ENCODE peak calls at places on chromosomes 4 and X, in seven cellular contexts. One of them, this sample, is unnamed.
A peak's percentile ranks its signal among the peaks of the same experiment; 100 is the strongest.

GRCh38 chrX:135000516-135000915 is 9.7 kb downstream of the SMIM10 start:
- DNase-seq in body of pancreas: no peak
- DNase-seq in breast epithelium: no peak
- DNase-seq in A549: no peak
- DNase-seq in spleen: no peak
- DNase-seq in suprapubic skin: no peak
- DNase-seq in stomach: no peak
- DNase-seq in this sample: no peak

GRCh38 chrX:12988797-12989196 is 13.9 kb downstream of the TMSB4X start:
- DNase-seq in suprapubic skin: no peak
- DNase-seq in spleen: no peak
- DNase-seq in body of pancreas: peak; percentile 56
- DNase-seq in breast epithelium: no peak
- DNase-seq in stomach: peak; percentile 63
- DNase-seq in A549: peak; percentile 85
- DNase-seq in this sample: no peak

GRCh38 chr4:177339794-177340374 is 30.2 kb downstream of the NEIL3 start:
- DNase-seq in stomach: no peak
- DNase-seq in spleen: no peak
- DNase-seq in body of pancreas: no peak
- DNase-seq in A549: peak; percentile 26
- DNase-seq in breast epithelium: no peak
- DNase-seq in suprapubic skin: no peak
- DNase-seq in this sample: no peak

GRCh38 chr4:87805971-87806370 is 6.6 kb downstream of the IBSP start:
- DNase-seq in stomach: no peak
- DNase-seq in breast epithelium: no peak
- DNase-seq in spleen: no peak
- DNase-seq in body of pancreas: no peak
- DNase-seq in suprapubic skin: no peak
- DNase-seq in A549: no peak
- DNase-seq in this sample: no peak

GRCh38 chr4:156606444-156607197 is 365.0 kb downstream of the PDGFC start:
- DNase-seq in breast epithelium: no peak
- DNase-seq in body of pancreas: no peak
- DNase-seq in A549: no peak
- DNase-seq in spleen: no peak
- DNase-seq in suprapubic skin: no peak
- DNase-seq in stomach: no peak
- DNase-seq in this sample: no peak

GRCh38 chr4:15677507-15677988 is 4.1 kb upstream of the FAM200B start:
- DNase-seq in body of pancreas: peak; percentile 69
- DNase-seq in A549: peak; percentile 89
- DNase-seq in stomach: peak; percentile 36
- DNase-seq in suprapubic skin: no peak
- DNase-seq in spleen: no peak
- DNase-seq in breast epithelium: no peak
- DNase-seq in this sample: no peak

GRCh38 chr4:79141530-79141929 is 184.3 kb downstream of the NAA11 start:
- DNase-seq in body of pancreas: no peak
- DNase-seq in suprapubic skin: no peak
- DNase-seq in breast epithelium: no peak
- DNase-seq in spleen: no peak
- DNase-seq in stomach: no peak
- DNase-seq in A549: no peak
- DNase-seq in this sample: no peak

GRCh38 chr4:129978315-129978714 is 882.4 kb downstream of the C4orf33 start:
- DNase-seq in spleen: no peak
- DNase-seq in suprapubic skin: no peak
- DNase-seq in A549: no peak
- DNase-seq in stomach: no peak
- DNase-seq in body of pancreas: no peak
- DNase-seq in breast epithelium: no peak
- DNase-seq in this sample: no peak

GRCh38 chr4:1192493-1193205 is 20.3 kb upstream of the SPON2 start:
- DNase-seq in breast epithelium: peak; percentile 61
- DNase-seq in spleen: peak; percentile 69
- DNase-seq in body of pancreas: peak; percentile 16
- DNase-seq in stomach: peak; percentile 59
- DNase-seq in suprapubic skin: peak; percentile 73
- DNase-seq in A549: peak; percentile 20
- DNase-seq in this sample: peak; percentile 86

GRCh38 chr4:722181-722725 is 16.6 kb downstream of the PCGF3 start:
- DNase-seq in body of pancreas: no peak
- DNase-seq in breast epithelium: no peak
- DNase-seq in suprapubic skin: no peak
- DNase-seq in A549: no peak
- DNase-seq in spleen: no peak
- DNase-seq in stomach: no peak
- DNase-seq in this sample: no peak

GRCh38 chr4:105164548-105164947 is 17.9 kb downstream of the TET2 start:
- DNase-seq in spleen: no peak
- DNase-seq in stomach: no peak
- DNase-seq in suprapubic skin: no peak
- DNase-seq in A549: no peak
- DNase-seq in breast epithelium: no peak
- DNase-seq in body of pancreas: no peak
- DNase-seq in this sample: no peak

GRCh38 chr4:159598602-159599001 is 495.7 kb downstream of the RAPGEF2 start:
- DNase-seq in breast epithelium: no peak
- DNase-seq in body of pancreas: no peak
- DNase-seq in spleen: no peak
- DNase-seq in A549: no peak
- DNase-seq in stomach: no peak
- DNase-seq in suprapubic skin: no peak
- DNase-seq in this sample: no peak

GRCh38 chr4:7348946-7349900 is 85.5 kb downstream of the PSAPL1 start:
- DNase-seq in spleen: no peak
- DNase-seq in breast epithelium: no peak
- DNase-seq in suprapubic skin: no peak
- DNase-seq in body of pancreas: no peak
- DNase-seq in stomach: no peak
- DNase-seq in A549: no peak
- DNase-seq in this sample: no peak

GRCh38 chr4:172758586-172759340 is 409.8 kb upstream of the GALNT7 start:
- DNase-seq in body of pancreas: no peak
- DNase-seq in A549: peak; percentile 47
- DNase-seq in stomach: no peak
- DNase-seq in breast epithelium: no peak
- DNase-seq in spleen: no peak
- DNase-seq in suprapubic skin: no peak
- DNase-seq in this sample: no peak

GRCh38 chrX:57565198-57565597 is 26.6 kb upstream of the ZXDB start:
- DNase-seq in suprapubic skin: no peak
- DNase-seq in breast epithelium: no peak
- DNase-seq in stomach: no peak
- DNase-seq in A549: no peak
- DNase-seq in spleen: no peak
- DNase-seq in body of pancreas: no peak
- DNase-seq in this sample: no peak

GRCh38 chr4:29853843-29854242 is 866.3 kb upstream of the PCDH7 start:
- DNase-seq in breast epithelium: no peak
- DNase-seq in stomach: no peak
- DNase-seq in A549: no peak
- DNase-seq in suprapubic skin: no peak
- DNase-seq in body of pancreas: no peak
- DNase-seq in spleen: no peak
- DNase-seq in this sample: no peak

GRCh38 chr4:118730683-118731082 is 45.5 kb downstream of the METTL14 start:
- DNase-seq in stomach: no peak
- DNase-seq in body of pancreas: no peak
- DNase-seq in suprapubic skin: no peak
- DNase-seq in breast epithelium: no peak
- DNase-seq in A549: no peak
- DNase-seq in spleen: no peak
- DNase-seq in this sample: no peak

GRCh38 chr4:149077142-149077541 is 634.9 kb upstream of the NR3C2 start:
- DNase-seq in body of pancreas: no peak
- DNase-seq in A549: no peak
- DNase-seq in suprapubic skin: no peak
- DNase-seq in spleen: no peak
- DNase-seq in breast epithelium: no peak
- DNase-seq in stomach: no peak
- DNase-seq in this sample: no peak

DNA sequence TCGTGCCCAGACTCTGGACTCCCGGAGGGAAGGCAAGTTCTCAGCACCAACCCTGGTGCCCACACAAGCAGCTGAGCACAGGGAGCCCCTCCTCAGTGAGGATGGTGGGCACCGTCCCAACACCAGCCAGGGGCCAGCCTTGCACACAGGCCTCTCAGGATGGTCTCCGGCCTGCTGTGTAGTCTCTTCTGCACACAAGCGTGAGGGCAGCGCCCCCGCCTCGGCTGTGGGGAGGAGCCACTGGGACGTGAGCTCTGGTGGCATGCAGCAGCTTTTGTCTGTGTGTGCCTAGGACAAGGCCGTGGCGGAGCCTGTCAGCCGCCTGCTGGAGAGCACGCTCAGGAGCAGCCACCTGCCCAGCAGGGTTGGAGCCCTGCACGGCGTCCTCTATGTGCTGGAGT is 16.1 kb upstream of the MSANTD1 start:
- DNase-seq in breast epithelium: no peak
- DNase-seq in spleen: no peak
- DNase-seq in suprapubic skin: no peak
- DNase-seq in stomach: no peak
- DNase-seq in body of pancreas: no peak
- DNase-seq in A549: no peak
- DNase-seq in this sample: no peak
- TF ChIP-seq POLR2A in breast epithelium: no peak
- TF ChIP-seq POLR2A in spleen: no peak
- TF ChIP-seq POLR2A in suprapubic skin: no peak
- TF ChIP-seq POLR2A in stomach: no peak
- TF ChIP-seq POLR2A in body of pancreas: no peak
- TF ChIP-seq POLR2A in A549: no peak
- TF ChIP-seq POLR2A in this sample: no peak

GRCh38 chr4:26884486-26884988 is 23.9 kb downstream of the STIM2 start:
- DNase-seq in A549: no peak
- DNase-seq in stomach: no peak
- DNase-seq in body of pancreas: no peak
- DNase-seq in suprapubic skin: no peak
- DNase-seq in spleen: no peak
- DNase-seq in breast epithelium: no peak
- DNase-seq in this sample: no peak
- H3K4me1 ChIP-seq in A549: no peaks in the 10 kb centered on the region
- H3K4me1 ChIP-seq in stomach: peaks cover 53% of the 10 kb centered on the region
- H3K4me1 ChIP-seq in body of pancreas: peaks cover 17% of the 10 kb centered on the region
- H3K4me1 ChIP-seq in suprapubic skin: peaks cover 16% of the 10 kb centered on the region
- H3K4me1 ChIP-seq in spleen: peaks cover 37% of the 10 kb centered on the region
- H3K4me1 ChIP-seq in breast epithelium: no peaks in the 10 kb centered on the region
- H3K4me1 ChIP-seq in this sample: peaks cover 24% of the 10 kb centered on the region

DNA sequence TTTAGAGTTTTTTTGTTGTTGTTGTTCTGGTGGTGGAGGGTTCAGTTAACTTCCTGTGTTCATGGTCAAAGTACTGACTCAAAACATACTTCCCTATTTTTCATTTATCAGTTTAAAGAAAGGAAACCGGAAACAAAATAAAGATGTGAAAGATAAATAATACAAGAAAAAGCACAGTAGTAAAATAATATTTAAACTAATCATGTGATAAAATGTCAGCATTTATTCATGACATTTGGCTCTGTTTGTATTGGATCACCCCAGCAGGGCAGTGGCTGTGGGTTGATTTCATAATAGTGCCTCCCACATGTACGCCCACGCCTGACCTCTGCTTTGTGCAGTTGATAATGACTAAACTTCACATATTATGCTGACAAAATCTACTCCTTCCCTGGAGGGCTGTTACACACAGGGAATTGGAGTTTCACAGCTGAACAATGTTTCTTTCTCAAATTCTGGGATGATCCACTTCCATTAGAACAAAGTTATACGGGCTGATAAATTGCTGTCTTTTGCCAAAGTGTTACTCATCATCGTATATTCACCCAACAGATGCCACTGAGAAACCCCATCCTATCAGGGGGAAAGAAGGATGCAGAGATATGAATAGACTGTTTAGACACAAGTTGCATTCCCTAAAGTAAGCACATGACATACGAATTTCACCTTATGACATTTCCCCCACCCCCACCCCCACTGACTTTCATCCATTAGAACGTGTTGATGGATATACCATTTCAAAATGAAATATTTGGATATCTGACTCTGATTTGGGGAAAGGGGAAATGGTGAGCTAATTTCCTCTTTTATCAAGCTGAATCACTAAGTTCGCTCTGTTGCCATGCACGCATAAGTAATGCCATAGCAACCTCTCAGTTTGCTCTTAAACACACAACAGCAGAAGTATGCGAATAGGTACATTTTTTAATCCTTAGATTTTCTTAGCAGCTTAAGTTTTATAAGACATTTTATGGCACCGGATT is 48.4 kb downstream of the AMELX start:
- DNase-seq in A549: peak; percentile 8
- DNase-seq in body of pancreas: peak; percentile 24
- DNase-seq in breast epithelium: no peak
- DNase-seq in stomach: peak; percentile 56
- DNase-seq in spleen: no peak
- DNase-seq in suprapubic skin: peak; percentile 74
- DNase-seq in this sample: no peak
- TF ChIP-seq POLR2A in A549: no peak
- TF ChIP-seq POLR2A in body of pancreas: no peak
- TF ChIP-seq POLR2A in breast epithelium: no peak
- TF ChIP-seq POLR2A in stomach: no peak
- TF ChIP-seq POLR2A in spleen: no peak
- TF ChIP-seq POLR2A in suprapubic skin: no peak
- TF ChIP-seq POLR2A in this sample: no peak

GRCh38 chrX:46317158-46317557 is 228.1 kb downstream of the ZNF674 start:
- DNase-seq in breast epithelium: no peak
- DNase-seq in body of pancreas: no peak
- DNase-seq in stomach: no peak
- DNase-seq in suprapubic skin: no peak
- DNase-seq in spleen: no peak
- DNase-seq in A549: peak; percentile 47
- DNase-seq in this sample: no peak

GRCh38 chrX:46324166-46324565 is 221.1 kb downstream of the ZNF674 start:
- DNase-seq in breast epithelium: no peak
- DNase-seq in body of pancreas: no peak
- DNase-seq in spleen: no peak
- DNase-seq in stomach: no peak
- DNase-seq in A549: no peak
- DNase-seq in suprapubic skin: no peak
- DNase-seq in this sample: no peak

GRCh38 chrX:46325312-46325877 is 219.8 kb downstream of the ZNF674 start:
- DNase-seq in spleen: no peak
- DNase-seq in A549: peak; percentile 96
- DNase-seq in body of pancreas: no peak
- DNase-seq in stomach: no peak
- DNase-seq in suprapubic skin: no peak
- DNase-seq in breast epithelium: no peak
- DNase-seq in this sample: no peak

GRCh38 chrX:46318551-46318950 is 226.7 kb downstream of the ZNF674 start:
- DNase-seq in body of pancreas: no peak
- DNase-seq in stomach: no peak
- DNase-seq in spleen: no peak
- DNase-seq in A549: no peak
- DNase-seq in breast epithelium: no peak
- DNase-seq in suprapubic skin: no peak
- DNase-seq in this sample: no peak

DNA sequence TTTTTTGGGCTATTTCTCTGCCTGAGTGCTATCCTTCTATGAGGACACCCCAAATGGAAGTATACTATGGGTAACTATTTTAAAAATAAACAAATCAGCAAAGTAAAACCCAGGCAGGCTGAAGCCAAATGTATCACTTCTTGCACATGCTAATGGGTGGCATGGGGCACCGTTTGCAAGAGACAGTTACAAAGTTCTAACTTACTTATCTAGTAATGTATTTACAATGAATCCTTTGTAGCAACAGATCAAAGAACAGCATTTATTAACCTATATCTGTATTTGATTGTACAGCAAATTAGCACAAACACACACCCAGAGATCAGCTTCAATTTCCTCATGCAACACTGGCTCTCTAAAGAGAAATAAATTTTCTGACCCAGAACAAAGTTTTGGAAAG is 225.5 kb downstream of the ZNF674 start:
- DNase-seq in body of pancreas: no peak
- DNase-seq in spleen: no peak
- DNase-seq in breast epithelium: no peak
- DNase-seq in stomach: no peak
- DNase-seq in A549: no peak
- DNase-seq in suprapubic skin: no peak
- DNase-seq in this sample: no peak
- H3K4me1 ChIP-seq in body of pancreas: peaks cover 7% of the 10 kb centered on the region
- H3K4me1 ChIP-seq in spleen: no peaks in the 10 kb centered on the region
- H3K4me1 ChIP-seq in breast epithelium: no peaks in the 10 kb centered on the region
- H3K4me1 ChIP-seq in stomach: no peaks in the 10 kb centered on the region
- H3K4me1 ChIP-seq in A549: peaks cover 69% of the 10 kb centered on the region
- H3K4me1 ChIP-seq in suprapubic skin: no peaks in the 10 kb centered on the region
- H3K4me1 ChIP-seq in this sample: no peaks in the 10 kb centered on the region